ENCODE peak calls at places on chromosomes 16 and 17, in four cellular contexts. B is pancreas, N is prostate gland, P is ascending aorta. G is an unnamed sample.

GRCh38 chr17:72931635-72932034 is 160.9 kb downstream of the SLC39A11 start:
- DNase-seq in N (no peak), P (no peak), B (no peak), G (no peak)

GRCh38 chr17:41324180-41325075 is 8.9 kb upstream of the KRTAP17-1 start:
- DNase-seq in B (no peak), N (peak; percentile 48), P (no peak), G (no peak)

GRCh38 chr16:76535-77272 is 1.3 kb upstream of the MPG start:
- DNase-seq in B (peak; percentile 68), P (peak; percentile 61), N (no peak), G (no peak)

GRCh38 chr16:14106457-14106856 is 35.3 kb downstream of the MRTFB start:
- DNase-seq in B (no peak), N (no peak), P (no peak), G (no peak)

GRCh38 chr17:33144837-33145236 is 148.3 kb downstream of the ASIC2 start:
- DNase-seq in P (no peak), B (no peak), N (no peak), G (no peak)

GRCh38 chr17:56756536-56756935 is 77.2 kb downstream of the C17orf67 start:
- DNase-seq in P (no peak), N (no peak), B (no peak), G (no peak)

GRCh38 chr16:878071-878784 is 77.7 kb upstream of the GNG13 start:
- DNase-seq in B (no peak), N (no peak), P (no peak), G (no peak)

GRCh38 chr17:79818026-79818758 is 21.0 kb downstream of the CBX4 start:
- DNase-seq in P (no peak), N (no peak), B (no peak), G (no peak)

GRCh38 chr16:27204232-27204915 is 1.0 kb downstream of the KDM8 start:
- DNase-seq in P (no peak), N (no peak), B (peak; percentile 63), G (no peak)

GRCh38 chr16:68265078-68265925 is 976 bp downstream of the SLC7A6 start:
- DNase-seq in B (no peak), N (peak; percentile 71), P (peak; percentile 52), G (peak; percentile 50)

GRCh38 chr16:53457670-53458069 is 23.4 kb downstream of the RBL2 start:
- DNase-seq in B (no peak), P (no peak), N (no peak), G (peak; percentile 61)

GRCh38 chr17:28686296-28686695 is 24.3 kb downstream of the SUPT6H start:
- DNase-seq in N (no peak), P (no peak), B (no peak), G (no peak)

GRCh38 chr16:22355487-22355908 is 18.9 kb downstream of the CDR2 start:
- DNase-seq in N (no peak), B (no peak), P (no peak), G (no peak)

GRCh38 chr17:31824771-31825360 is 34.2 kb downstream of the COPRS start:
- DNase-seq in P (no peak), N (no peak), B (no peak), G (no peak)

GRCh38 chr17:71486171-71486740 is 634.6 kb upstream of the SOX9 start:
- DNase-seq in B (no peak), N (no peak), P (no peak), G (no peak)

GRCh38 chr17:71273451-71273850 is 847.4 kb upstream of the SOX9 start:
- DNase-seq in P (no peak), N (no peak), B (no peak), G (no peak)

GRCh38 chr17:57747221-57748017 is 2.3 kb upstream of the CCDC182 start:
- DNase-seq in N (peak; percentile 43), P (no peak), B (no peak), G (no peak)

GRCh38 chr17:36647598-36647997 is 46.2 kb downstream of the MRM1 start:
- DNase-seq in P (no peak), N (no peak), B (no peak), G (no peak)

GRCh38 chr16:88754912-88755744 is 29.9 kb downstream of the PIEZO1 start:
- DNase-seq in P (no peak), N (peak; percentile 42), B (no peak), G (no peak)

GRCh38 chr17:61450641-61451537 is 1.3 kb upstream of the TBX4 start:
- DNase-seq in N (no peak), P (no peak), B (no peak), G (no peak)

GRCh38 chr16:48526058-48526957 is 83.7 kb downstream of the N4BP1 start:
- DNase-seq in B (peak; percentile 47), P (no peak), N (no peak), G (no peak)

GRCh38 chr17:63702223-63702577 is 2.3 kb upstream of the LIMD2 start:
- DNase-seq in P (no peak), N (no peak), B (no peak), G (no peak)

GRCh38 chr17:55543709-55544108 is 32.5 kb upstream of the SMIM36 start:
- DNase-seq in N (no peak), P (no peak), B (no peak), G (no peak)

GRCh38 chr17:37643118-37643766 is at the start of gene DDX52:
- DNase-seq in P (peak; percentile 79), N (peak; percentile 91), B (peak; percentile 95), G (peak; percentile 84)

GRCh38 chr17:76142044-76143041 is 1.3 kb upstream of the FOXJ1 start:
- DNase-seq in B (no peak), N (no peak), P (no peak), G (no peak)

GRCh38 chr17:76141212-76142043 is at the start of gene FOXJ1:
- DNase-seq in P (peak; percentile 56), B (peak; percentile 95), N (peak; percentile 86), G (peak; percentile 84)

GRCh38 chr17:76139261-76139752 is 1.7 kb downstream of the FOXJ1 start:
- DNase-seq in P (no peak), N (no peak), B (no peak), G (no peak)

GRCh38 chr17:76139801-76140660 is 1.0 kb downstream of the FOXJ1 start:
- DNase-seq in N (no peak), B (no peak), P (no peak), G (peak; percentile 73)

DNA sequence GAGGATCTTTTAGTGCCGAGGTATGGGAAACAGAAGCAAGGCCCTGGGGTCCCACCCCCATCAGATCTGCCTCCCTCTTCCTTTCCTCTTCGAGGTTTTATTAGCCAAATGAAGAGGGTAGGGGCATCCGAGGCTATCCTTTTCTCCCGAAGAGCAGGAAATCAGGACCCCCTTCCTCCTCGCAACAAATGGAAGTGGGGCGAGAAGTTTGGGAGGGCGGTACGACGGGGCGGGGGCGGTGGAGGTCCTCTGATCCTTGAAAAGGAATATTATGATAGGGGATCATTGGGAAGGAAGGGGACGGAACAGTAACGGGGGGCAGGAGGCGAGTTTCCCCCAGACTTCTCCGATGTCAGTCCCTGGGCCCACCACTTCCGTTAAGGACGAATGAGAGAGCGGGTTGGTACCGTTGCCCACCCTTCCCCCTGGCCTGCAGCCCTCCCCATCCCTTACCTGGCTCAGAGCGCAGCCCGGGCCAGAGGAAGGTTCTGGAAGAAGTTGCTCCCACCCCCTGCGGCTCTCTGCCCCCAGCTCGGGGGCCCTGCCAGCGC is 309 bp downstream of the FOXJ1 start:
- DNase-seq in B (no peak), P (no peak), N (no peak), G (no peak)
- H3K27me3 ChIP-seq in B (no peaks in the 10 kb centered on the region), P (peaks cover 20% of the 10 kb centered on the region), N (no peaks in the 10 kb centered on the region), G (no peaks in the 10 kb centered on the region)

GRCh38 chr17:68829211-68829610 is 126.0 kb downstream of the ABCA8 start:
- DNase-seq in P (no peak), B (no peak), N (no peak), G (no peak)

GRCh38 chr17:68831170-68831569 is 124.0 kb downstream of the ABCA8 start:
- DNase-seq in B (no peak), P (no peak), N (no peak), G (no peak)

GRCh38 chr17:68834328-68834836 is 120.8 kb downstream of the ABCA8 start:
- DNase-seq in B (no peak), P (no peak), N (no peak), G (no peak)

GRCh38 chr17:68835061-68835460 is 120.1 kb downstream of the ABCA8 start:
- DNase-seq in N (no peak), P (no peak), B (no peak), G (no peak)

DNA sequence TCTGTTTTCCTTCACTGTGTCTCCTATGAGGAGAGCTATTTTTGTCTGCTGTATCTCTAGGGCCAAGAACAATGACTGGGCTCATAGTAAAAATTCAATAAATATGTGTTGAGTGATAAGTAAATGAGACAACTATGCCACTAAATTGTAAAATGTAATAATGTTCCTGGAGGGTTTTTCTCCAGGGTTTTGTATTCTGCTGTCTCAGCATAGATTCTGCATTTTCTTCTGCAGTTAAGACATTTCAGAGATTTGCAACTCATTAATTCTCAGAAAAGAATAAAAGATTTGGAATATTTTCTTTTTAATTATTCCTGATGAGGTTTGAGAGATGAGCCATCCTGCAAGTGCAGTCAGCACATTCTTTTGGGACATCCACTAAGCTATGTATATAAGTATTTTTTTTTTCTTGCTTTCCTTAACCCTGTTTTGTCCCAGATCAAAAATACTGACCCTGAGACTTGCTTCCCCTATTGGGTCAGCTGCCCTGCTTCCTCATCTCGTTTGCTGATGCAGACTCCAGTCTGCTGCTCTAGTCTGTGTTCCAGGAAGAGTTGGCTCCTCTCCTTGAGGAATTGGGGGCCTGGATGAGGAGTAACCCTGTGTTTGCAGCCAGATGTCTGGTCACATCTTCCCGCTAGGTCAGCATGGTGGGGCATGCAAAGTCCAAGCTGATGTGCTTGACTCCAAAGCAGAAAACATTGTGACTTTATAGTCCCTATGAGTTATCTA is 122.9 kb downstream of the ABCA8 start:
- DNase-seq in B (no peak), N (no peak), P (peak; percentile 10), G (no peak)
- H3K4me3 ChIP-seq in B (no peak overlapping the region), N (no peak overlapping the region), P (no peak overlapping the region), G (no peak overlapping the region)

GRCh38 chr17:39513915-39514314 is 52.6 kb downstream of the CDK12 start:
- DNase-seq in P (no peak), N (no peak), B (no peak), G (no peak)
- H3K36me3 ChIP-seq in P (peaks cover 70% of the 10 kb centered on the region), N (no peaks in the 10 kb centered on the region), B (peaks cover 7% of the 10 kb centered on the region), G (peaks cover 12% of the 10 kb centered on the region)

DNA sequence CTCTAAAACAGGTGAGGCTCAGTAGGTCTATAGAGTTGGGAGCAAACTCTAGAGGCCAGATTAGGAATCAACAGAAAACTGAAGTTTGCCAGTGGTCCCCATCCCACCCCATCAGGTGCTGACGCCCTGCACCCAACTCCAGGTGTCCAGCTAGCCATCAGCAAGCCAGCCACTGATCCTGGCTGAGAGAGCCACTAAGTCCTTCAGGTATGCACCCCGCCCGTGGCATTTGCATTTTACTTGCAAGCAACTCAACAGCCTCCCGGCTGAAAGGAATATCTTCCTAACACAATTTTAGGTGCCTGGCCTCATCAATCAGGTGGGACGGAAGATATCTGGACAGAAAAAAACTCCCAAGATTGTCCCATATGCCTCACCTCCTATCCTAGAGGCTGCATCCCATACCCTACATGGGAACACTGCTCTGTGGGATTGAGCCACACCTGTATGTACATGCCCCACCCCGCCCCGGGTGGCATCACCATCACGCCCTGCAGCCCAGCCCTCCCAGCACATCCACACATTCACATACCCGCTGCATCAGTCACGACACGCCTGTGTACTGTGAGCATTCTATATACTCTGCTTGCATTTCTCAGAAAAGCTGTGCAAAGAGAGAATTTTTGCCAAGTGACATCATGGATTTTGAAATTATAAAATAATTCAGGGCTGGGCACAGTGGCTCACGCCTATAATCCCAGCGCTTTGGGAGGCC is 8.3 kb downstream of the OTOP3 start:
- DNase-seq in P (no peak), B (no peak), N (no peak), G (no peak)
- H3K27me3 ChIP-seq in P (no peaks in the 10 kb centered on the region), B (no peaks in the 10 kb centered on the region), N (peaks cover 6% of the 10 kb centered on the region), G (no peaks in the 10 kb centered on the region)

G was measured in GM06990.